ENCODE peak calls at places on chromosomes 3 and 15, in six cellular contexts. G is psoas muscle, O is breast epithelium, W is spleen, T is body of pancreas, F is IMR-90. Z is an unnamed sample. For H3K36me3, the result is how much of the 10 kb centered on the place peaks cover.

GRCh38 chr15:66865622-66866611 is 163.9 kb downstream of the SMAD6 start:
- DNase-seq in O (peak), W (peak), G (peak), T (no peak), F (no peak), Z (no peak)

GRCh38 chr3:49020335-49021212 is 1.3 kb upstream of the NDUFAF3 start:
- DNase-seq in W (peak), T (peak), G (peak), O (peak), F (no peak), Z (no peak)

GRCh38 chr3:11455977-11456376 is 183.8 kb downstream of the ATG7 start:
- DNase-seq in F (peak), G (no peak), O (no peak), W (no peak), T (no peak), Z (no peak)

GRCh38 chr3:159137966-159138365 is 336.1 kb downstream of the MFSD1 start:
- DNase-seq in W (no peak), T (no peak), F (no peak), O (no peak), G (no peak), Z (no peak)

GRCh38 chr15:79994651-79995050 is 23.7 kb upstream of the BCL2A1 start:
- DNase-seq in F (peak), G (no peak), O (no peak), W (no peak), T (no peak), Z (no peak)

GRCh38 chr3:188153949-188154757 is at the start of gene LPP:
- DNase-seq in W (peak), G (peak), T (peak), F (peak), O (peak), Z (peak)

GRCh38 chr3:27426926-27427325 is 57.3 kb downstream of the SLC4A7 start:
- DNase-seq in W (no peak), O (no peak), T (no peak), G (no peak), F (no peak), Z (no peak)

GRCh38 chr3:134092231-134092701 is 62.5 kb upstream of the SLCO2A1 start:
- DNase-seq in F (peak), W (no peak), T (no peak), O (no peak), G (no peak), Z (no peak)

GRCh38 chr3:180523040-180523439 is 78.9 kb upstream of the TTC14 start:
- DNase-seq in F (no peak), G (no peak), O (no peak), W (no peak), T (peak), Z (no peak)

GRCh38 chr15:35141743-35142356 is 56.8 kb upstream of the NANOGP8 start:
- DNase-seq in W (no peak), F (peak), O (no peak), G (no peak), T (no peak), Z (no peak)

DNA sequence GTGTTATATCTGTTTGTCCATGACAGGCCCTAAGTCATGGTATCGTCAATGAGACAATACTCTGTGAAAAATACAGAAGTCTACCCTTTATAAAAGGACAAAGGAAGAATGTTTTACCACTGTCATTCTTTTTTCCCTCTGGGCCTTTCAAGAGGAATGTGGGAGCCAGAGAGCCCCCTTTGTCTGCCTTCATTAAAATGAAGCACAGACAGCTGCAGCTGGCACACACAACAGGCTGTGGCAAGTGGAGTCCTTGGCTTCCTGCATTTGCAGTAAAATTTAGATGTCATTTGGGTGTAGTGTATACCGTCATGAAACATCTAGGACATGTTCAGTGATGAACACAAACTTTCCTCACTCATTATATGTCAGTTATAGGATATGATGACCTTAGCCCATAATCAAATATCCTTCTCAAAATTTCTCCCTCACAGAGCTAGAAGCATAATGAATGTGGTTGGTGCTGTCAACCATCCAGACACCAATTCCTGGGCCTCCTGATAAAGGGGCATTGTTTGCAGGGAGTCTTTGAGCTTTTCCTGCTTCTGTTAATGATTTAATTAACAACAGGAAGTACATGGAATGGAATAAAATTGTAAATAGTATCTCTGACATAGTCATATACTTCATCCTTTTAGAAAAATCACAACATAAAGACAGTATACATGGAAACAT is 76.3 kb downstream of the DHX36 start:
- DNase-seq in O (no peak), G (no peak), F (no peak), W (no peak), T (no peak), Z (no peak)
- H3K27ac ChIP-seq in O (no peak), G (no peak), F (no peak), W (no peak), T (peak), Z (no peak)

GRCh38 chr3:45967724-45968123 is 24.5 kb downstream of the CXCR6 start:
- DNase-seq in T (no peak), W (no peak), G (peak), O (no peak), F (no peak), Z (no peak)
- H3K36me3 ChIP-seq in T (under half), W (half or more), G (under half), O (under half), F (half or more), Z (half or more)

DNA sequence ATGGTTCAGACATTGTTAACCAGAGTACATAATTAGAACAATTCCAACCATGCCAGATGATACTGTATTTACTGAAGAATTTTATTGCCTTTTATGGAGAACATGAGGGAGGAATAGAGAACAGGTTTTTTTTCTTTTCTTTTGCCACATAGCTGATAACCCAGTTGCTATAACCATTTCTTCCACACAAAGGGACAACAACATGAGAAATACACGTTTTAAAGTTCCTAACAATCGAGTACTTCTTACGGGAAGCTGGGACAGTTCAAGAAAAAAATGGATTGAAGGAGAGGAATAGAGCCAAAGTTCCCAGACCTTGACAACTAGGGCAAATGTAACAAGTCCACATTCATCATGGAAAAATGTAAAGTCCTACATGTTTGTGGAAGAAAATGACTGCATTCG is 71.7 kb downstream of the FILIP1L start:
- DNase-seq in O (no peak), W (no peak), F (peak), G (no peak), T (no peak), Z (no peak)
- H3K27ac ChIP-seq in O (peak), W (peak), F (peak), G (peak), T (peak), Z (no peak)

DNA sequence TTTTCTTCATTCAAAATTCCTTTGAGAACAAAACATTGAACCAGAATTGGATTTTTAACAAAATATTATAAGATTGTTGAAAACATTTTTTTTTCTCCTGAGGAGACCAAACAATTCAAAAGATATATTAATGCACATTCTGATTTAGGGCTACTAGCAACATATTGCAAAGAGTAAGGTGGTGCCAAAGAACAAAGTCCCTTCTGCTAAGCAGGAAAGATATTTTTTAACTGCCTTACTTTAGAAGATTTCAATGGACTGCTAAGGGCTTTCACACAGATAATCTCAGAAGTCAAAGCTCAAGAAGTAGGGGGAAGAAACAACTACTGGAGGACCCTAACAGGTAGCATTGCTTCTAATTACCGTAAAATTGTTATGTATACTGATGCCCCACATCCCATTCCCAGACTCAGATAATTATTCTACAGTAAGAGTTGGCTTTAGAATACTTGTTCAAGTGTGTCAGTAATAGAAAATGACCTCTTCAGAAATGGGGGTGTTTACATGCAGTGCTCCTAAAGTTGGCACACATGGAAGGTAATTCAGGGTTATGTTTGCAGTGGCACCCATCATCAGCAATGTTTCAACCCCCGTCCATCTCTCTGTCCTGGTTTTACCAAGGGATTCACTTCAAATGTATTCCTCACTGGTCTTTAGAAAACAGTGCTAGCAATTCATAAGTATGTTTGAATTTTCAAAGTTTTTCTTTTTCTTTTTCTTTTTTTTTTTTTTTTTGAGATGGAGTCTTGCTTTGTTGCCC is 354.7 kb downstream of the ZBTB20 start:
- DNase-seq in F (no peak), O (no peak), T (no peak), W (no peak), G (no peak), Z (no peak)
- H3K36me3 ChIP-seq in F (under half), O (under half), T (under half), W (under half), G (under half), Z (under half)

DNA sequence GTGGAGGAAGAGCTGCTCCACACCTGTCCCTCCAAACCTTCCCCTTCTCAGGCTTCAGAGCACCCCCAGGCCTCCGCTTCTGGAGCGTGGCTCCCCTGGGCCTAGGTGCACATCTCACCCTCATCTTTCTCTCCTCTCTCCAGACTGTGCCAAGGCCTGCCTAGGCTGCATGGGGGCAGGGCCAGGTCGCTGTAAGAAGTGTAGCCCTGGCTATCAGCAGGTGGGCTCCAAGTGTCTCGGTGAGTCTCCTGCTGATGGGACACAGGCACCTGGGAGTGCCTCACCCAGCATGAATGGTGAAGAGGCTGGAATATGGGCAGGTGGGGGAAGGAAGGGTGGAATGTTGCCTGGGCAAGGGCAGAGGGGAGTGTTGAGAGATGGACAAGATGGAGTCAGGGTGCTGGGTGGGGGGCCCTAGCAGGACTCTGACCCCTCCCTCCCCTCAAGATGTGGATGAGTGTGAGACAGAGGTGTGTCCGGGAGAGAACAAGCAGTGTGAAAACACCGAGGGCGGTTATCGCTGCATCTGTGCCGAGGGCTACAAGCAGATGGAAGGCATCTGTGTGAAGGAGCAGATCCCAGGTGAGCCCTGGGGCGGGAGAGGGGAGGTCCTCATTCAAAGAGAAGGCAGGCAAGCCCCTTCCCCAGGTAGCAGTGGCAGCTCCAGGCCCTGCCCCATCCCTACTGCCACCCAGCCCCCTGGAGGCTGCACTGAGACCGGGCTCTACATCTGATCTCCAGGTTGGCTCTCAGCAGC is 9.1 kb downstream of the PRRT3 start:
- DNase-seq in F (no peak), W (no peak), O (no peak), G (no peak), T (no peak), Z (no peak)
- H3K27ac ChIP-seq in F (no peak), W (no peak), O (no peak), G (no peak), T (no peak), Z (no peak)

GRCh38 chr3:14130707-14131106 is 5.9 kb downstream of the TMEM43 start:
- DNase-seq in W (no peak), T (no peak), G (no peak), F (no peak), O (no peak), Z (no peak)
- H3K36me3 ChIP-seq in W (half or more), T (under half), G (under half), F (half or more), O (under half), Z (half or more)

Z was measured in CD4-positive, CD25-positive, alpha-beta regulatory T cell.